ENCODE peak calls at places on chromosome 14, in six cellular contexts. R, M, G, E, H and N are unnamed samples.

GRCh38 chr14:70000601-70001000 is 121.4 kb downstream of the SMOC1 start:
- DNase-seq in R (no peak), M (no peak), G (no peak), E (no peak), H (no peak), N (no peak)

GRCh38 chr14:88468396-88468795 is 82.9 kb downstream of the SPATA7 start:
- DNase-seq in R (no peak), M (no peak), G (peak), E (no peak), H (no peak), N (peak)

GRCh38 chr14:49966304-49966809 is 73.5 kb downstream of the ARF6 start:
- DNase-seq in R (no peak), M (no peak), G (peak), E (no peak), H (no peak), N (no peak)

GRCh38 chr14:32784408-32784807 is 154.3 kb upstream of the NPAS3 start:
- DNase-seq in R (no peak), M (no peak), G (no peak), E (no peak), H (no peak), N (no peak)

GRCh38 chr14:69708586-69709169 is 58.3 kb upstream of the SRSF5 start:
- DNase-seq in R (no peak), M (no peak), G (peak), E (no peak), H (no peak), N (no peak)

GRCh38 chr14:65012353-65012752 is 25.7 kb downstream of the FNTB start:
- DNase-seq in R (no peak), M (no peak), G (no peak), E (no peak), H (no peak), N (no peak)

GRCh38 chr14:88013750-88014349 is 8.9 kb downstream of the GPR65 start:
- DNase-seq in R (peak), M (no peak), G (peak), E (no peak), H (no peak), N (peak)

GRCh38 chr14:53715390-53715730 is 241.3 kb downstream of the BMP4 start:
- DNase-seq in R (no peak), M (no peak), G (peak), E (no peak), H (no peak), N (peak)

GRCh38 chr14:35855886-35856481 is 29.8 kb downstream of the BRMS1L start:
- DNase-seq in R (no peak), M (no peak), G (no peak), E (no peak), H (no peak), N (no peak)

GRCh38 chr14:81818271-81818670 is 284.6 kb upstream of the SEL1L start:
- DNase-seq in R (no peak), M (no peak), G (no peak), E (no peak), H (no peak), N (no peak)

GRCh38 chr14:103281496-103282231 is 52.4 kb upstream of the EIF5 start:
- DNase-seq in R (no peak), M (no peak), G (peak), E (no peak), H (no peak), N (peak)

GRCh38 chr14:83913466-83913865 is 1616.5 kb upstream of the FLRT2 start:
- DNase-seq in R (no peak), M (no peak), G (peak), E (no peak), H (no peak), N (no peak)

GRCh38 chr14:100450049-100450448 is 126.9 kb downstream of the SLC25A47 start:
- DNase-seq in R (no peak), M (no peak), G (no peak), E (no peak), H (no peak), N (no peak)

GRCh38 chr14:68366656-68367055 is 426.2 kb downstream of the ZFP36L1 start:
- DNase-seq in R (no peak), M (no peak), G (no peak), E (no peak), H (no peak), N (no peak)

GRCh38 chr14:97179573-97179972 is 382.4 kb downstream of the VRK1 start:
- DNase-seq in R (no peak), M (no peak), G (no peak), E (no peak), H (no peak), N (no peak)

GRCh38 chr14:35534884-35535793 is 1.2 kb downstream of the INSM2 start:
- DNase-seq in R (peak), M (no peak), G (peak), E (peak), H (peak), N (peak)

GRCh38 chr14:54435500-54435981 is 5.6 kb downstream of the CNIH1 start:
- DNase-seq in R (no peak), M (no peak), G (peak), E (no peak), H (no peak), N (peak)

GRCh38 chr14:59739794-59740193 is 130.8 kb downstream of the RTN1 start:
- DNase-seq in R (no peak), M (no peak), G (no peak), E (no peak), H (no peak), N (no peak)

GRCh38 chr14:32932921-32933622 is 5.6 kb upstream of the NPAS3 start:
- DNase-seq in R (no peak), M (no peak), G (no peak), E (no peak), H (peak), N (no peak)